ENCODE peak calls at places on chromosomes 11 and 22, in five cellular contexts. F, K, Q, I and A are unnamed samples.

GRCh38 chr22:38713921-38714320 is 8.2 kb downstream of the GTPBP1 start:
- DNase-seq in Q (no peak), I (no peak), K (no peak), F (no peak), A (no peak)

GRCh38 chr11:67780056-67780455 is 105.6 kb upstream of the ALDH3B2 start:
- DNase-seq in I (no peak), F (no peak), K (no peak), Q (no peak), A (no peak)

GRCh38 chr11:81237139-81237538 is 1496.5 kb downstream of the FAM181B start:
- DNase-seq in F (peak; percentile 49), Q (no peak), K (peak; percentile 37), I (no peak), A (peak; percentile 34)

GRCh38 chr22:41223535-41223934 is 17.2 kb downstream of the CHADL start:
- DNase-seq in K (no peak), I (no peak), F (peak; percentile 59), Q (no peak), A (no peak)

GRCh38 chr22:17121235-17122195 is at the start of gene TMEM121B:
- DNase-seq in I (peak; percentile 68), F (no peak), K (peak; percentile 14), Q (peak; percentile 81), A (peak; percentile 23)

GRCh38 chr11:123166095-123166559 is 28.9 kb downstream of the CLMP start:
- DNase-seq in F (no peak), K (peak; percentile 32), Q (peak; percentile 18), I (peak; percentile 43), A (no peak)

GRCh38 chr11:72793452-72794367 is at the start of gene STARD10:
- DNase-seq in I (peak; percentile 83), Q (peak; percentile 99), F (peak; percentile 90), K (peak; percentile 94), A (peak; percentile 96)

GRCh38 chr22:40525250-40525884 is 111.2 kb downstream of the MRTFA start:
- DNase-seq in K (peak; percentile 65), F (peak; percentile 31), Q (peak; percentile 26), I (no peak), A (peak; percentile 65)

GRCh38 chr11:75639752-75640151 is 29.1 kb downstream of the MAP6 start:
- DNase-seq in I (no peak), K (no peak), F (no peak), Q (no peak), A (peak; percentile 60)

GRCh38 chr22:19035474-19036228 is 86.6 kb downstream of the DGCR2 start:
- DNase-seq in I (no peak), Q (peak; percentile 76), F (no peak), K (peak; percentile 10), A (no peak)

GRCh38 chr22:24985824-24986214 is 33.3 kb downstream of the KIAA1671 start:
- DNase-seq in Q (no peak), I (no peak), F (peak; percentile 46), K (no peak), A (peak; percentile 99)

GRCh38 chr11:2402106-2402505 is 1.6 kb downstream of the TSSC4 start:
- DNase-seq in K (no peak), I (no peak), Q (no peak), F (no peak), A (no peak)

GRCh38 chr11:118006153-118006534 is 19.9 kb downstream of the IL10RA start:
- DNase-seq in F (no peak), I (no peak), K (no peak), Q (no peak), A (no peak)

GRCh38 chr11:10379433-10379832 is 74.6 kb downstream of the ADM start:
- DNase-seq in I (no peak), K (no peak), Q (no peak), F (no peak), A (no peak)

GRCh38 chr11:115166826-115167225 is 337.4 kb downstream of the CADM1 start:
- DNase-seq in K (no peak), I (no peak), F (no peak), Q (no peak), A (no peak)

GRCh38 chr11:57336111-57336666 is 497 bp upstream of the SSRP1 start:
- DNase-seq in F (no peak), I (no peak), Q (no peak), K (no peak), A (no peak)

GRCh38 chr11:46183819-46184218 is 62.6 kb upstream of the PHF21A start:
- DNase-seq in Q (no peak), F (no peak), K (no peak), I (no peak), A (no peak)

GRCh38 chr11:129115652-129116585 is 76.2 kb downstream of the ARHGAP32 start:
- DNase-seq in Q (no peak), K (peak; percentile 63), I (no peak), F (peak; percentile 88), A (peak; percentile 2)

GRCh38 chr11:12167098-12167999 is 57.0 kb downstream of the MICAL2 start:
- DNase-seq in K (peak; percentile 92), Q (peak; percentile 62), I (no peak), F (peak; percentile 78), A (peak; percentile 92)

GRCh38 chr11:100328626-100329340 is 358.3 kb upstream of the ARHGAP42 start:
- DNase-seq in Q (no peak), K (peak; percentile 22), F (no peak), I (no peak), A (no peak)

GRCh38 chr11:128488471-128488870 is 98.9 kb downstream of the ETS1 start:
- DNase-seq in F (no peak), K (no peak), Q (no peak), I (no peak), A (no peak)

GRCh38 chr22:47107431-47107830 is 345.0 kb downstream of the TBC1D22A start:
- DNase-seq in K (no peak), F (no peak), I (no peak), Q (no peak), A (peak; percentile 34)

GRCh38 chr11:76694664-76695063 is 24.1 kb upstream of the LRRC32 start:
- DNase-seq in I (no peak), Q (no peak), K (peak; percentile 31), F (no peak), A (peak; percentile 92)

GRCh38 chr11:110716361-110716760 is 4.1 kb upstream of the ARHGAP20 start:
- DNase-seq in F (no peak), Q (no peak), K (no peak), I (no peak), A (no peak)

GRCh38 chr22:29327089-29327764 is 11.7 kb upstream of the RASL10A start:
- DNase-seq in K (no peak), I (no peak), F (no peak), Q (no peak), A (no peak)

GRCh38 chr22:48794906-48795305 is 1032.8 kb downstream of the BRD1 start:
- DNase-seq in K (no peak), Q (no peak), F (no peak), I (no peak), A (no peak)

GRCh38 chr11:5624489-5625278 is at the start of gene TRIM34:
- DNase-seq in F (no peak), K (peak; percentile 45), I (no peak), Q (peak; percentile 41), A (peak; percentile 95)

DNA sequence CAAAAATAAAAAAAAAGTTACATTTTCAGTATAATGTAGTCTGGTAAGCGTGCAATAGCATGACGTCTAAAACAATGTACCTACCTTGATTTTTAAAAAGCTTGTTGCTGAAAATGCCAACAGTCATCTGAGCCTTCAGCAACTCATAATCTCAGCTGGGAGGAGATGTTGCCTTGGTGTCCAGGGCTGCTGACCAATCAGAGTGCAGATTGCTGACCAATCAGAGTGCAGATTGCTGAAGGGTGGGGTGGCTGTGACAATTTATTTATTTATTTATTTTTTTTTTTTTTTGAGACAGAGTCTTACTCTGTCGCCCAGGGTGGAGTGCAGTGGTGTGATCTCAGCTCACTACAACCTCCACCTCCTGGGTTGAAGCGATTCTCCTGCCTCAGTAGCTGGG is 17.8 kb downstream of the ZBED4 start:
- DNase-seq in I (no peak), K (peak; percentile 29), F (no peak), Q (peak; percentile 53), A (no peak)
- TF ChIP-seq JUN in I (no peak), K (no peak), F (no peak), Q (no peak), A (no peak)

GRCh38 chr11:36192723-36193619 is 96.3 kb downstream of the COMMD9 start:
- DNase-seq in Q (peak; percentile 39), K (no peak), I (no peak), F (no peak), A (no peak)

GRCh38 chr11:36191941-36192340 is 97.3 kb downstream of the COMMD9 start:
- DNase-seq in K (no peak), I (no peak), Q (no peak), F (no peak), A (no peak)

GRCh38 chr11:36195496-36196346 is 93.5 kb downstream of the COMMD9 start:
- DNase-seq in F (no peak), K (no peak), Q (no peak), I (no peak), A (peak; percentile 30)

DNA sequence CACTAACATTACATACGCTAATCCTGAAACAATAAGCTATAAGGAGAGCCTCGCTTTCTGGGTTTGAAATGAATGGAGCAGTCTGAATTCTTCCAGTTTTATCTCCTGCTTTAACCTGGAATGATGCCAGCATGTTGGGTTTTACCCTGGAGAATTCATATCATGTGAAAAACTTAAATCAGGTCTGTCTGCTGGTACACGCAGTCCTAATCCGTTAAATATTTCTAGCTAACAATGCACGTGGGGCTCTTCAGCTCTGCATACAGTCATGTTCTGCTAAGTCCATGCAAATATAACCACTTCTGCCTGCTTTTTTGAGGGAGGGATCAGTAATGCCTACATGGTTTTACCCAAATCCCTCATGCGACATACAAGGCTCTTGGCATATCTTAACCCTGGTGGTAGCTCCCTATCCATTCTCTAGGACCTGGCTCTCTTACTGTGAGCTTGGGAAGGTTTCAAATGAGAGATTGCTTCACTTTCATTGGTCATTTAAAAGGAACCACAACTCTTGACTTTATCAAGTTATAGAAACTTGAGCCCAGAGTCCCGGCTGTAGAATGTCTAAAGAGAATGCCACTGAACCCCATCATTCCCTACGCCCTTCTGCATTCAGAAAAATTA is 92.6 kb downstream of the COMMD9 start:
- DNase-seq in I (no peak), K (no peak), F (no peak), Q (no peak), A (no peak)
- H3K27ac ChIP-seq in I (no peak overlapping the region), K (no peak overlapping the region), F (no peak overlapping the region), Q (no peak overlapping the region), A (no peak overlapping the region)

DNA sequence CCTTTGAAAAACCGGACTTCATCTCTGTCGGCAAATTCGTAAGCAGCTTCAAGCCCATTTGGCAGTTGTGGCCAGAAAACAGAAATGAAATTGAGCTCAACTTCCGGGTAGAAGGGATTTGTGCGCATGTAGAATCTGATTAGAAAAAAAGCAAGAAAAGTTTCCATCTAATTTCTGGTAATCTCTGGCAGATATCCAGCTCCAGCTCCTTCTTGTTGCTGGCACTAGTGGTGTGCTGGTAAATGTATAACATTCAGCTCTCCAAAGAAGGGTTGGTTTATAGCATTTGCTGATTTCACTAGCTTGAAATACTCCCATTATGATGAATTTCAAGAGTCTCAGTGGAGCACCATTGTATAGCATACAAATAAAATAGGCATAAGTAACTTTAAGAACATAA is 5.4 kb downstream of the MMP1 start:
- DNase-seq in F (no peak), K (no peak), Q (no peak), I (no peak), A (no peak)
- TF ChIP-seq MAX in F (no peak), K (no peak), Q (no peak), I (no peak), A (no peak)

GRCh38 chr11:23988381-23989006 is 508.4 kb upstream of the LUZP2 start:
- DNase-seq in K (peak; percentile 7), I (no peak), Q (no peak), F (peak; percentile 41), A (peak; percentile 29)

GRCh38 chr11:23990346-23990745 is 506.5 kb upstream of the LUZP2 start:
- DNase-seq in K (no peak), Q (no peak), I (no peak), F (no peak), A (no peak)

GRCh38 chr11:23995891-23996290 is 501.0 kb upstream of the LUZP2 start:
- DNase-seq in K (no peak), Q (no peak), I (no peak), F (no peak), A (peak; percentile 41)

GRCh38 chr11:23991140-23991539 is 505.7 kb upstream of the LUZP2 start:
- DNase-seq in Q (no peak), I (no peak), K (no peak), F (no peak), A (peak; percentile 37)
- TF ChIP-seq JUN in Q (no peak), I (no peak), K (no peak), F (no peak), A (no peak)